ENCODE peak calls at places on chromosome 13, in four cellular contexts. L, I, O and C are unnamed samples.

GRCh38 chr13:107441279-107441678 is 774.1 kb downstream of the LIG4 start:
- DNase-seq in L (no peak), I (no peak), O (no peak), C (no peak)

GRCh38 chr13:93673885-93674284 is 447.3 kb downstream of the GPC6 start:
- DNase-seq in L (no peak), I (no peak), O (no peak), C (no peak)

GRCh38 chr13:42885325-42885724 is 103.9 kb downstream of the FAM216B start:
- DNase-seq in L (no peak), I (no peak), O (no peak), C (no peak)

GRCh38 chr13:100946588-100946987 is 272.0 kb upstream of the TMTC4 start:
- DNase-seq in L (no peak), I (no peak), O (no peak), C (no peak)

GRCh38 chr13:26017932-26018690 is 33.7 kb downstream of the SHISA2 start:
- DNase-seq in L (no peak), I (no peak), O (no peak), C (no peak)

GRCh38 chr13:33312150-33312908 is 26.8 kb upstream of the STARD13 start:
- DNase-seq in L (no peak), I (no peak), O (no peak), C (no peak)

GRCh38 chr13:41827507-41828213 is 133.2 kb downstream of the VWA8 start:
- DNase-seq in L (no peak), I (no peak), O (no peak), C (no peak)

GRCh38 chr13:48741377-48741776 is 87.6 kb downstream of the CYSLTR2 start:
- DNase-seq in L (no peak), I (no peak), O (no peak), C (no peak)

GRCh38 chr13:93244141-93244917 is 17.7 kb downstream of the GPC6 start:
- DNase-seq in L (peak; percentile 51), I (no peak), O (no peak), C (no peak)

GRCh38 chr13:44422755-44423643 is 49.4 kb downstream of the SERP2 start:
- DNase-seq in L (no peak), I (no peak), O (no peak), C (no peak)

DNA sequence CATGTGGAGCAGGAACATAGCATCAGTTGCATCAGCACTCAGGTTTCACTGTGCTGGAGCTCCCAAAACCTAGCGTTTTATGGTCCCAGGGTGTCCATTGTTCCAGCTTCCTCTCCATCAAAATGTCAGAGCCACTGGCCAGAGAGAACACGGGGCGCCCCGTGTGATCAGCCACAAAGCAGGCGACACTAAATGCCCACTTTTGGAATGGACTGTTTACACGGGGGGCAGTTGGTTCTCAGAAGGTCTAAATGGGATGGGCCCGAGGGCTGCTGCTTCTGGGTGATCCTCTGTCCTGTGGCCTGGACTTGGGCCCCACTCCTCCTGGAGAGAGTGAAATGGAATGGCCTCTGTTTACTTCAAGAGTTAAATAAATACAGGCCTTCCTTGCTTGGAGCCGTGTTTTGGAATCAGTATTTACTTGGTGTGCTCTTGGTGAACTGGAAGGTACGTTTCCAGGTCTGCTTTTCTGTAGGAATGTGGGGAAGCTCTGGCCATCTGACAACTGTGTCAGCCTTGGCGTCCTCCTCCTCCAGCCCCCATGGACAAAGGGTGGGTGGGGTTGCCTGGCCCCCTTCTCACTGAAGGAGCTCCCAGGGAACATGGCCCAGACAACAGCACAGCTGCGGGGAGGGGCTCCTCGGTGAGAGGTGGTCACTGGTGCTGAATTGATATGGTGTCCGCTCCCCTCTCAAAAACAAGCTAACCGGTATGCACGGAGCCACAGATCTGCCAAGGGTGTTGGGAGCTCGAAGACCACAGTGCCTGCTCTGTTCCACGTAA is 16.1 kb upstream of the MCF2L start:
- DNase-seq in L (no peak), I (no peak), O (no peak), C (no peak)
- TF ChIP-seq CTCF in L (no peak), I (no peak), O (no peak), C (no peak)

GRCh38 chr13:30673669-30674521 is 56.2 kb downstream of the USPL1 start:
- DNase-seq in L (peak; percentile 87), I (peak; percentile 94), O (peak; percentile 85), C (peak; percentile 88)
- TF ChIP-seq CTCF in L (peak; percentile 74), I (peak; percentile 78), O (peak; percentile 82), C (peak; percentile 59)

GRCh38 chr13:98397221-98397620 is 179.7 kb downstream of the STK24 start:
- DNase-seq in L (no peak), I (no peak), O (no peak), C (no peak)
- TF ChIP-seq CTCF in L (peak; percentile 18), I (no peak), O (peak; percentile 49), C (no peak)

GRCh38 chr13:61684976-61685682 is 269.5 kb upstream of the PCDH20 start:
- DNase-seq in L (no peak), I (no peak), O (no peak), C (no peak)

GRCh38 chr13:61685683-61686013 is 270.0 kb upstream of the PCDH20 start:
- DNase-seq in L (no peak), I (no peak), O (no peak), C (no peak)
- TF ChIP-seq CTCF in L (no peak), I (no peak), O (no peak), C (no peak)

DNA sequence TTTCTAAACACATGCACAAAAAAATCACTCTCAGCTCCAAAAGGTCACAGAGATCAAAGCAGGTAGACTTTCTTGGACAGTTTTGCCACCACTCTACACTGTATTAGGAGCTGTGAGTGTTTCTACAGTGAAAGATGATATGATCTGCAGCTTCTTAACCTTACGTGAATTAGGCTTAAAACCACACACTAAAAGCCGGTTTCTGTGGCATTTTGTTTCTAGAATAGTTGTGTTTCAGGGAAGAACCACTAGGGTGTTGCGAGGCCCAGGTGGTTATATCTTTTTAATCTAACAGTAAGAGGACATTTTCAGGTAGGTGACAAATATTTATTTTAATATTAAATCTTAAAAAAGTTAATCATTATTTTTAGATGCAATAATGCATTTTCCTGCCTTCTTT is 216.4 kb downstream of the KLF5 start:
- DNase-seq in L (no peak), I (no peak), O (no peak), C (peak; percentile 12)
- TF ChIP-seq CTCF in L (no peak), I (no peak), O (no peak), C (no peak)

GRCh38 chr13:37679043-37679442 is 80.5 kb upstream of the POSTN start:
- DNase-seq in L (no peak), I (no peak), O (no peak), C (no peak)
- TF ChIP-seq CTCF in L (no peak), I (no peak), O (no peak), C (no peak)

GRCh38 chr13:113820813-113821651 is 42.8 kb downstream of the GAS6 start:
- DNase-seq in L (peak; percentile 87), I (no peak), O (peak; percentile 78), C (no peak)
- TF ChIP-seq CTCF in L (no peak), I (no peak), O (peak; percentile 41), C (no peak)

DNA sequence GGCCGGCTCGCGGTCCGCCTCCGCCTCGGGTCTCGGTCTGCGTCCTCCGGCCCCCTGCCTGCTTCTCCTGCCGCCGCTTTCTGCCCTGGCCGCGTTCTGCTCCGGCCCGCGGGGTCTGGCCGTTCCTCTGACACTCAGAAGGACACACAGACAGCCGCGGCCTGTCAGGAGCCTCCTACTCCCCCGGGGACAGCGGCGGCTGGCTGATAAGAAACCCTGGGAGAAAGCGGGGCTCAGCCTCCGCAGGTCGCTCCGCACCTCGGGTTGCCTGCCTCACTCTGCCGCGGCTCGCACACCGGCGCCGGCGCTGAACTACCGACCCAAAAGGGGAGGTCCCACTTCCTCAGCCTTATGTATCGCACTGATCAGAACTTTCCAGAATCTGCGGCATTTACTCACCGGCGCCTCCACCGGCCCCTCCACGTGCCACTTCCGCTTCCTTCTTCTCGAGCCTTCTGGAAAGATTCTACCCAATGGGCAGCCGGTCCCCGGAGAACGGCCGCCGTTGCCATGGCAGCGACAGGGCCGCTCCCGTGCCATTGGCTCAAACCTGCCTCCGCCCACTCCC is at the start of gene HSPH1:
- DNase-seq in L (peak; percentile 97), I (peak; percentile 96), O (peak; percentile 99), C (peak; percentile 99)
- TF ChIP-seq CTCF in L (no peak), I (no peak), O (peak; percentile 28), C (no peak)

DNA sequence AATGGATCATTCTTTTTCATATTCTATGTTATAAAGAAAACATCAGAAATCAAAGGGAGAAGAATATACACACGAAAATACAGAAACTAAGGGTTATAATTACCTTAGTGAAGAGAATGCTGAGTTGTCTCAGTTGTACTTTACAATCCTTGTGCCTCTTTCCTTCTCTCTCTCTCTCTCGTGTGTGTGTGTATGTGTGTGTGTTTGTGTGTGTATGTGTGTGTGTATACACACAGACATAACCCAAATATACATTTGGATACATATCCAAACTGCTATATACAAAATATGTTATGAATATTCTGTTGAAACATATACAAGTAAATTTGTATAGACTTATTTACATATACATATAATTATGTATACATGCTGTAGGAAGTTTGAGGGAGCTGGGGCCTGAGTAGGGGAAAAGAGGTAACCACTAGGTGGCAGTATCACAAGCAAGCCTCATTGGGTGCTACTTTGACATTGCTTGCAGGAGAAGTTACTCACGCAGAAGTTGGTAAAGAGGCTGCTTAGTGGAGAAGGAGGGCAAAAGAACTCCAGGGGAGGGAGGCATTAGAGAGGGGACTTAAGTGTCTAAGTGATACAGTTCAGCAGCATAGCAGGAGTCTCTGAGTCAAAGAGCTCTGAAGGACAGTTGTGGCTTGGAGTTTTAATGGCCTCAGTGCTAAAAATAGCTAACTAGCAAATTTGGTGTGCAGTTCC is 465.1 kb upstream of the PCDH20 start:
- DNase-seq in L (no peak), I (peak; percentile 35), O (no peak), C (peak; percentile 2)
- TF ChIP-seq CTCF in L (peak; percentile 46), I (peak; percentile 27), O (peak; percentile 31), C (peak; percentile 43)

GRCh38 chr13:76707360-76707759 is 178.8 kb downstream of the KCTD12 start:
- DNase-seq in L (no peak), I (no peak), O (no peak), C (no peak)

GRCh38 chr13:76708138-76708537 is 178.1 kb downstream of the KCTD12 start:
- DNase-seq in L (no peak), I (no peak), O (peak; percentile 18), C (no peak)

DNA sequence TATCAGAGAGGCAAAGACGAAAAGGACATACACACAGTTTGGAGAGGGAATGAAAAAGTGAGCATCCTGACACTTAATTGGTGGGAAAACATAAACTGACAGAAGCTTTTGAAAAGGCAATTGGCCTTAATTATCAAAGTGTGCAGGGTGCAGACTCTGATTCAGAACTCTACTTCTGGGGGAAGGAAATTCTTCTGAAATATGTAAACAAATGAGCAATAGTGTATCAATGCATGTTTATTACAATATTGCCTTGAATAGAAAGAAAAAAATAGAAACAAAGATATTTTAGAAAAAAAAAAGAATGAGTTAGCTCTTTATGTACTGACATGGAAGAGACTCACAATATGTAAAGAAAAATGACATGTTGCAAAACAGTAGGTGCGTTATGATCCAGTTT is 182.6 kb downstream of the KCTD12 start:
- DNase-seq in L (no peak), I (no peak), O (no peak), C (no peak)
- TF ChIP-seq CTCF in L (no peak), I (no peak), O (no peak), C (no peak)